ENCODE peak calls at places on chromosomes 6 and 20, in ten cellular contexts. One of them, this sample, is unnamed. For H3K36me3 and H3K4me1, the result is how much of the 10 kb centered on the place peaks cover.

GRCh38 chr6:47440722-47441121 is 36.9 kb upstream of the CD2AP start:
- DNase-seq in CD8-positive, alpha-beta memory T cell: no peak
- DNase-seq in neuronal stem cell: no peak
- DNase-seq in pancreas: no peak
- DNase-seq in left ventricle myocardium inferior: no peak
- DNase-seq in lower lobe of right lung: no peak
- DNase-seq in colonic mucosa: no peak
- DNase-seq in IMR-90: no peak
- DNase-seq in OCI-LY7: peak
- DNase-seq in mesendoderm: no peak
- DNase-seq in this sample: no peak

GRCh38 chr20:4887586-4887985 is 113.7 kb downstream of the SLC23A2 start:
- DNase-seq in mesendoderm: no peak
- DNase-seq in neuronal stem cell: no peak
- DNase-seq in IMR-90: no peak
- DNase-seq in colonic mucosa: no peak
- DNase-seq in lower lobe of right lung: no peak
- DNase-seq in left ventricle myocardium inferior: no peak
- DNase-seq in pancreas: no peak
- DNase-seq in OCI-LY7: no peak
- DNase-seq in CD8-positive, alpha-beta memory T cell: no peak
- DNase-seq in this sample: no peak

GRCh38 chr6:112936476-112936875 is 589.3 kb downstream of the RFPL4B start:
- DNase-seq in OCI-LY7: no peak
- DNase-seq in lower lobe of right lung: no peak
- DNase-seq in left ventricle myocardium inferior: no peak
- DNase-seq in mesendoderm: no peak
- DNase-seq in IMR-90: peak
- DNase-seq in CD8-positive, alpha-beta memory T cell: no peak
- DNase-seq in pancreas: no peak
- DNase-seq in neuronal stem cell: no peak
- DNase-seq in colonic mucosa: no peak
- DNase-seq in this sample: no peak

GRCh38 chr20:22762576-22763256 is 178.3 kb upstream of the FOXA2 start:
- DNase-seq in pancreas: no peak
- DNase-seq in colonic mucosa: no peak
- DNase-seq in IMR-90: no peak
- DNase-seq in lower lobe of right lung: no peak
- DNase-seq in mesendoderm: no peak
- DNase-seq in OCI-LY7: no peak
- DNase-seq in left ventricle myocardium inferior: no peak
- DNase-seq in CD8-positive, alpha-beta memory T cell: no peak
- DNase-seq in neuronal stem cell: no peak
- DNase-seq in this sample: no peak

GRCh38 chr6:30981942-30982772 is 1.4 kb upstream of the MUC21 start:
- DNase-seq in pancreas: peak
- DNase-seq in lower lobe of right lung: no peak
- DNase-seq in CD8-positive, alpha-beta memory T cell: no peak
- DNase-seq in OCI-LY7: no peak
- DNase-seq in mesendoderm: peak
- DNase-seq in neuronal stem cell: peak
- DNase-seq in colonic mucosa: peak
- DNase-seq in IMR-90: peak
- DNase-seq in left ventricle myocardium inferior: no peak
- DNase-seq in this sample: no peak

GRCh38 chr6:41503841-41504525 is 42.2 kb upstream of the FOXP4 start:
- DNase-seq in CD8-positive, alpha-beta memory T cell: no peak
- DNase-seq in colonic mucosa: no peak
- DNase-seq in mesendoderm: peak
- DNase-seq in OCI-LY7: no peak
- DNase-seq in lower lobe of right lung: no peak
- DNase-seq in pancreas: no peak
- DNase-seq in neuronal stem cell: no peak
- DNase-seq in IMR-90: peak
- DNase-seq in left ventricle myocardium inferior: peak
- DNase-seq in this sample: peak

GRCh38 chr6:167350731-167351655 is 26.1 kb downstream of the TTLL2 start:
- DNase-seq in colonic mucosa: peak
- DNase-seq in left ventricle myocardium inferior: peak
- DNase-seq in IMR-90: no peak
- DNase-seq in neuronal stem cell: peak
- DNase-seq in lower lobe of right lung: peak
- DNase-seq in pancreas: peak
- DNase-seq in mesendoderm: peak
- DNase-seq in CD8-positive, alpha-beta memory T cell: peak
- DNase-seq in OCI-LY7: peak
- DNase-seq in this sample: peak

GRCh38 chr6:29826271-29826670 is 1.4 kb upstream of the HLA-G start:
- DNase-seq in CD8-positive, alpha-beta memory T cell: no peak
- DNase-seq in IMR-90: no peak
- DNase-seq in OCI-LY7: no peak
- DNase-seq in lower lobe of right lung: no peak
- DNase-seq in pancreas: no peak
- DNase-seq in colonic mucosa: no peak
- DNase-seq in mesendoderm: no peak
- DNase-seq in left ventricle myocardium inferior: no peak
- DNase-seq in neuronal stem cell: no peak
- DNase-seq in this sample: no peak

DNA sequence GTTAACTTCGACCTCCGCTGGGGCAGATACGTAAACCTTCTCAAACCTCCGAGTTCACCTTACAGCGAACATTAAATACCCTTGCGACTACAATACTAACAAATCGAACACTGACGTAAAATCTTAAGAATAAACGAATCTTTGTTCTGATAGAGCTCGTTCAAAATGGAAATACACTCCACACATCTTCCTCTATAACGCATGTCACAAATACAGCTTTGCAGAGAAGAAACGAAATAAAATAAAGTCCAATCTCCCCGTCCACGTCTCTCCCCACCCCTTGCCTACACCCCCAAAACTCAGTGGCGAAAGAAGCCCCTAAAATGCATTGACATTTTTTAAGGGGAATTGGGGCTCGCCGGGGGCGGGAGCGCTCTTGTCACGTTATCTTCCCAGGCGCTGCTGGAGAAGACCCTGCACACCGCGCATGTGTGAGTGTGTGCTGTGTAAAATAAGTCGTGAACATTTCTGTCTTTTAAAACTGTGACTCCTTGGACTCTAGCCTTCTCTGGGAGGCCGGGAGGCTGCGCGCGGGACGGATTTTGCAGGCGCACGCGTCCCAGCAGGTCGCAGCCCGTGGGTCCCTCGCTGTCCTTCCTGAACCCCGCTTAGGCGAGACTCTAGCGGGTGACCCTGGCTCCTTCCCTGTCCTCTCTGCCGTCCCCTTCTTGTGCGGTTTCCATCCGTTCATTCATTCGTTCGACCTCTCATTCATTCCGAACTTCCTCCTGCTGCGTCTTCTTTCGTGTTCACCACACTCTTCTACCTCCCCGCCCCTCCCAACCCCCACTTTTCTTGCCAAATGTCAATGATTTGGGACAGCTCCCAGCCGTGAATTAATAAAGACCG is 2.4 kb downstream of the NRN1 start:
- DNase-seq in lower lobe of right lung: no peak
- DNase-seq in colonic mucosa: no peak
- DNase-seq in OCI-LY7: no peak
- DNase-seq in CD8-positive, alpha-beta memory T cell: no peak
- DNase-seq in neuronal stem cell: no peak
- DNase-seq in pancreas: no peak
- DNase-seq in mesendoderm: peak
- DNase-seq in left ventricle myocardium inferior: no peak
- DNase-seq in IMR-90: no peak
- DNase-seq in this sample: no peak
- H3K27ac ChIP-seq in lower lobe of right lung: peak
- H3K27ac ChIP-seq in colonic mucosa: peak
- H3K27ac ChIP-seq in OCI-LY7: no peak
- H3K27ac ChIP-seq in CD8-positive, alpha-beta memory T cell: no peak
- H3K27ac ChIP-seq in neuronal stem cell: no peak
- H3K27ac ChIP-seq in pancreas: no peak
- H3K27ac ChIP-seq in mesendoderm: no peak
- H3K27ac ChIP-seq in left ventricle myocardium inferior: peak
- H3K27ac ChIP-seq in IMR-90: no peak
- H3K27ac ChIP-seq in this sample: no peak

GRCh38 chr20:38149880-38150594 is 15.0 kb downstream of the TGM2 start:
- DNase-seq in CD8-positive, alpha-beta memory T cell: no peak
- DNase-seq in pancreas: no peak
- DNase-seq in neuronal stem cell: no peak
- DNase-seq in left ventricle myocardium inferior: no peak
- DNase-seq in IMR-90: no peak
- DNase-seq in lower lobe of right lung: peak
- DNase-seq in OCI-LY7: no peak
- DNase-seq in mesendoderm: no peak
- DNase-seq in colonic mucosa: no peak
- DNase-seq in this sample: no peak

GRCh38 chr20:38152175-38153010 is 12.7 kb downstream of the TGM2 start:
- DNase-seq in neuronal stem cell: no peak
- DNase-seq in mesendoderm: no peak
- DNase-seq in pancreas: peak
- DNase-seq in IMR-90: peak
- DNase-seq in lower lobe of right lung: peak
- DNase-seq in left ventricle myocardium inferior: peak
- DNase-seq in colonic mucosa: peak
- DNase-seq in OCI-LY7: peak
- DNase-seq in CD8-positive, alpha-beta memory T cell: no peak
- DNase-seq in this sample: peak

GRCh38 chr20:38148328-38149102 is 16.6 kb downstream of the TGM2 start:
- DNase-seq in lower lobe of right lung: peak
- DNase-seq in mesendoderm: no peak
- DNase-seq in CD8-positive, alpha-beta memory T cell: no peak
- DNase-seq in pancreas: no peak
- DNase-seq in IMR-90: no peak
- DNase-seq in left ventricle myocardium inferior: peak
- DNase-seq in OCI-LY7: no peak
- DNase-seq in colonic mucosa: no peak
- DNase-seq in neuronal stem cell: no peak
- DNase-seq in this sample: peak

GRCh38 chr20:38151455-38151854 is 13.6 kb downstream of the TGM2 start:
- DNase-seq in IMR-90: no peak
- DNase-seq in mesendoderm: no peak
- DNase-seq in left ventricle myocardium inferior: no peak
- DNase-seq in neuronal stem cell: no peak
- DNase-seq in CD8-positive, alpha-beta memory T cell: no peak
- DNase-seq in OCI-LY7: no peak
- DNase-seq in colonic mucosa: no peak
- DNase-seq in pancreas: no peak
- DNase-seq in lower lobe of right lung: peak
- DNase-seq in this sample: no peak

DNA sequence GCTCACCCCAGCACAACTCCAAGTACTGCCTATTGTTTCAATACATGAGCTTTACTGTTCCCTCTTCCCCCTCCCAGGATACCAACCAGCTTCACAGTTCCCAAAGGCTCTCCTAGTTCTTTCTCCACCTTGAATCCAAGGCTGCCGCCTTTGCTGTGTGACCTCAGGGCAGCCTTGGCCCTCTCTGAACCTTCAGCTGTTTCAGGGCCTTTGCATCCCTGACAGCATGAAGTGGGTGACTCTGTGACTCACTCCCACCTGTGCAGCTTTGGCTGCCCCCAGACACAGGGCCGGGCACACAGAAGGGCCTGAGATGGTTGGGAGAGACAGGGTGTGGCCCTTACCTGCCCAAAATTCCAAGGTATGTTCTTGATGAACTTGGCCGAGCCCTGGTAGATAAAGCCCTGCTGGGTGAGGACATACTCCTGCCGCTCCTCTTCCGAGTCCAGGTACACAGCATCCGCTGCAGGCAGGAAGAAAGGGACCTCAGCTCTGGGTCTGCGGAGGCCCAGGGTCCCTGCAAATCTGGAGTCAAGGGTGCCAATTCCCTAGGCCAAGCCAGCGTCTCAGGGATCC is 14.4 kb downstream of the TGM2 start:
- DNase-seq in mesendoderm: no peak
- DNase-seq in lower lobe of right lung: peak
- DNase-seq in OCI-LY7: no peak
- DNase-seq in colonic mucosa: no peak
- DNase-seq in left ventricle myocardium inferior: no peak
- DNase-seq in IMR-90: no peak
- DNase-seq in CD8-positive, alpha-beta memory T cell: no peak
- DNase-seq in neuronal stem cell: no peak
- DNase-seq in pancreas: no peak
- DNase-seq in this sample: peak
- H3K36me3 ChIP-seq in mesendoderm: under half
- H3K36me3 ChIP-seq in lower lobe of right lung: half or more
- H3K36me3 ChIP-seq in OCI-LY7: under half
- H3K36me3 ChIP-seq in colonic mucosa: under half
- H3K36me3 ChIP-seq in left ventricle myocardium inferior: half or more
- H3K36me3 ChIP-seq in IMR-90: half or more
- H3K36me3 ChIP-seq in CD8-positive, alpha-beta memory T cell: under half
- H3K36me3 ChIP-seq in neuronal stem cell: under half
- H3K36me3 ChIP-seq in pancreas: under half
- H3K36me3 ChIP-seq in this sample: under half

GRCh38 chr20:34017610-34018009 is 23.9 kb downstream of the RALY start:
- DNase-seq in left ventricle myocardium inferior: no peak
- DNase-seq in neuronal stem cell: no peak
- DNase-seq in colonic mucosa: no peak
- DNase-seq in pancreas: no peak
- DNase-seq in IMR-90: peak
- DNase-seq in lower lobe of right lung: no peak
- DNase-seq in OCI-LY7: no peak
- DNase-seq in mesendoderm: no peak
- DNase-seq in CD8-positive, alpha-beta memory T cell: no peak
- DNase-seq in this sample: no peak

GRCh38 chr20:34014878-34015277 is 21.2 kb downstream of the RALY start:
- DNase-seq in lower lobe of right lung: no peak
- DNase-seq in neuronal stem cell: no peak
- DNase-seq in mesendoderm: no peak
- DNase-seq in colonic mucosa: peak
- DNase-seq in OCI-LY7: no peak
- DNase-seq in CD8-positive, alpha-beta memory T cell: no peak
- DNase-seq in pancreas: no peak
- DNase-seq in left ventricle myocardium inferior: no peak
- DNase-seq in IMR-90: no peak
- DNase-seq in this sample: no peak

GRCh38 chr20:34015401-34016335 is 22.0 kb downstream of the RALY start:
- DNase-seq in left ventricle myocardium inferior: no peak
- DNase-seq in colonic mucosa: no peak
- DNase-seq in OCI-LY7: no peak
- DNase-seq in mesendoderm: no peak
- DNase-seq in neuronal stem cell: no peak
- DNase-seq in IMR-90: no peak
- DNase-seq in CD8-positive, alpha-beta memory T cell: no peak
- DNase-seq in pancreas: no peak
- DNase-seq in lower lobe of right lung: no peak
- DNase-seq in this sample: no peak

GRCh38 chr20:34016736-34017135 is 23.0 kb downstream of the RALY start:
- DNase-seq in CD8-positive, alpha-beta memory T cell: no peak
- DNase-seq in mesendoderm: no peak
- DNase-seq in pancreas: no peak
- DNase-seq in left ventricle myocardium inferior: no peak
- DNase-seq in IMR-90: no peak
- DNase-seq in OCI-LY7: no peak
- DNase-seq in neuronal stem cell: no peak
- DNase-seq in colonic mucosa: no peak
- DNase-seq in lower lobe of right lung: no peak
- DNase-seq in this sample: no peak

DNA sequence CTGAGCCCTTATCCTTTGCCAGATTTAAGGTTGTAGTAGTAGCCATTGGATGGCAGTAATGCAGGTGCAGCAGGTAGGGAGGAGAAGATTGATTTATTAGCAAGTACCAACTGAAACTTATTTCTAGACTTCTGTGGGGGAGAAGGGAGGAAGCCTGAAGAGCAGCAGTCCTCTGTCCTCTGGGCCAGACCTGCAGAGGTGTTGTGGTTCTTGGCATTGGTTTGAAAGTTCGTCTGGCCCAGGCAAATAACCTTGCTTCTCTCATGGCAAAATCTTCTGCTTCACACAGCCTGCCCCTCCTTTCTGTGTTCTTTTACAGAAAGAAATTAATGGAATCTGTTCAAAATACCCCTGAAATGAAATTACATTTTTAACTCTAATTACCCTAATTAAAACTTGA is 24.5 kb downstream of the RALY start:
- DNase-seq in lower lobe of right lung: no peak
- DNase-seq in CD8-positive, alpha-beta memory T cell: no peak
- DNase-seq in OCI-LY7: no peak
- DNase-seq in pancreas: no peak
- DNase-seq in IMR-90: no peak
- DNase-seq in colonic mucosa: no peak
- DNase-seq in left ventricle myocardium inferior: no peak
- DNase-seq in mesendoderm: no peak
- DNase-seq in neuronal stem cell: no peak
- DNase-seq in this sample: no peak
- H3K4me1 ChIP-seq in lower lobe of right lung: half or more
- H3K4me1 ChIP-seq in CD8-positive, alpha-beta memory T cell: half or more
- H3K4me1 ChIP-seq in OCI-LY7: under half
- H3K4me1 ChIP-seq in pancreas: under half
- H3K4me1 ChIP-seq in IMR-90: under half
- H3K4me1 ChIP-seq in colonic mucosa: under half
- H3K4me1 ChIP-seq in left ventricle myocardium inferior: half or more
- H3K4me1 ChIP-seq in mesendoderm: under half
- H3K4me1 ChIP-seq in neuronal stem cell: under half
- H3K4me1 ChIP-seq in this sample: under half

GRCh38 chr6:147063469-147064031 is 140.7 kb upstream of the STXBP5 start:
- DNase-seq in left ventricle myocardium inferior: no peak
- DNase-seq in mesendoderm: peak
- DNase-seq in IMR-90: peak
- DNase-seq in colonic mucosa: no peak
- DNase-seq in neuronal stem cell: no peak
- DNase-seq in pancreas: no peak
- DNase-seq in lower lobe of right lung: no peak
- DNase-seq in OCI-LY7: no peak
- DNase-seq in CD8-positive, alpha-beta memory T cell: no peak
- DNase-seq in this sample: no peak

GRCh38 chr6:147067184-147067583 is 137.0 kb upstream of the STXBP5 start:
- DNase-seq in mesendoderm: no peak
- DNase-seq in IMR-90: no peak
- DNase-seq in lower lobe of right lung: no peak
- DNase-seq in left ventricle myocardium inferior: no peak
- DNase-seq in pancreas: no peak
- DNase-seq in OCI-LY7: no peak
- DNase-seq in CD8-positive, alpha-beta memory T cell: no peak
- DNase-seq in colonic mucosa: no peak
- DNase-seq in neuronal stem cell: no peak
- DNase-seq in this sample: no peak

GRCh38 chr6:147061152-147061551 is 143.1 kb upstream of the STXBP5 start:
- DNase-seq in CD8-positive, alpha-beta memory T cell: no peak
- DNase-seq in left ventricle myocardium inferior: no peak
- DNase-seq in neuronal stem cell: no peak
- DNase-seq in OCI-LY7: no peak
- DNase-seq in mesendoderm: no peak
- DNase-seq in IMR-90: no peak
- DNase-seq in lower lobe of right lung: no peak
- DNase-seq in colonic mucosa: no peak
- DNase-seq in pancreas: no peak
- DNase-seq in this sample: no peak

GRCh38 chr6:147060636-147061035 is 143.6 kb upstream of the STXBP5 start:
- DNase-seq in neuronal stem cell: no peak
- DNase-seq in colonic mucosa: no peak
- DNase-seq in CD8-positive, alpha-beta memory T cell: no peak
- DNase-seq in IMR-90: no peak
- DNase-seq in left ventricle myocardium inferior: no peak
- DNase-seq in lower lobe of right lung: no peak
- DNase-seq in OCI-LY7: no peak
- DNase-seq in pancreas: no peak
- DNase-seq in mesendoderm: no peak
- DNase-seq in this sample: no peak

DNA sequence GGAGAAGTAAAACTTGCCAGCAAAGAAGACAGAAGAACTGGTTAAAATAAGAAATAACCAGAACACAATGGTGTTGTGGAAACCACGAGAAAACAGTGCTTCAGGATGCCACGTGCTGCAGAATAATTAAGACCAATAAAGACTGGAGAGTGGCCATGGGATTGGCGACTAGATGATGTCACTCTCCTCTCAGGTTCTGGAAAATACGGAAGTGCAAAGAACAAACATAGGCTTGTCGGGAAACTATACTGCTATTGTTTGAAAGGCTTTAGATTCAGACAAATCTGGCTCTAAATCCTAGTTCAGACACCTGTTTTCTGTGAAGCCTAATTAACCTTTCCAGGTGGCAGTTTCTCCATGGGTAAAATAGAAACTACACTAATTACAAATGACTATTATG is 138.4 kb upstream of the STXBP5 start:
- DNase-seq in colonic mucosa: peak
- DNase-seq in left ventricle myocardium inferior: no peak
- DNase-seq in IMR-90: no peak
- DNase-seq in mesendoderm: no peak
- DNase-seq in CD8-positive, alpha-beta memory T cell: no peak
- DNase-seq in OCI-LY7: no peak
- DNase-seq in neuronal stem cell: no peak
- DNase-seq in lower lobe of right lung: no peak
- DNase-seq in pancreas: no peak
- DNase-seq in this sample: no peak
- H3K27ac ChIP-seq in colonic mucosa: peak
- H3K27ac ChIP-seq in left ventricle myocardium inferior: no peak
- H3K27ac ChIP-seq in IMR-90: no peak
- H3K27ac ChIP-seq in mesendoderm: no peak
- H3K27ac ChIP-seq in CD8-positive, alpha-beta memory T cell: no peak
- H3K27ac ChIP-seq in OCI-LY7: no peak
- H3K27ac ChIP-seq in neuronal stem cell: no peak
- H3K27ac ChIP-seq in lower lobe of right lung: no peak
- H3K27ac ChIP-seq in pancreas: no peak
- H3K27ac ChIP-seq in this sample: no peak

This sample was measured in aorta.